ENCODE peak calls at places on chromosomes 16 and 17, in six cellular contexts. F, X, A, D, N and E are unnamed samples.
A peak's percentile ranks its signal among the peaks of the same experiment; 100 is the strongest.

GRCh38 chr17:34582901-34583245 is 3.5 kb downstream of the TMEM132E start:
- DNase-seq in F (no peak), X (no peak), A (no peak), D (no peak), N (no peak), E (no peak)

GRCh38 chr17:82871056-82871775 is 31.4 kb upstream of the ZNF750 start:
- DNase-seq in F (no peak), X (peak; percentile 89), A (no peak), D (no peak), N (no peak), E (no peak)

GRCh38 chr16:12159028-12159427 is 182.5 kb downstream of the SNX29 start:
- DNase-seq in F (no peak), X (no peak), A (no peak), D (no peak), N (no peak), E (no peak)

GRCh38 chr16:35552763-35553162 is 2093.4 kb downstream of the TP53TG3F start:
- DNase-seq in F (no peak), X (no peak), A (no peak), D (no peak), N (no peak), E (no peak)

GRCh38 chr17:61407211-61407911 is 7.7 kb downstream of the TBX2 start:
- DNase-seq in F (no peak), X (no peak), A (no peak), D (no peak), N (no peak), E (no peak)

GRCh38 chr17:68302066-68302564 is 10.8 kb downstream of the ARSG start:
- DNase-seq in F (no peak), X (no peak), A (no peak), D (no peak), N (no peak), E (no peak)

GRCh38 chr17:59423137-59423703 is 91.8 kb downstream of the YPEL2 start:
- DNase-seq in F (peak; percentile 61), X (no peak), A (no peak), D (no peak), N (no peak), E (no peak)

GRCh38 chr16:11629071-11630030 is 38.9 kb upstream of the SNN start:
- DNase-seq in F (no peak), X (peak; percentile 47), A (no peak), D (no peak), N (no peak), E (no peak)

GRCh38 chr16:79381552-79382042 is 218.9 kb downstream of the MAF start:
- DNase-seq in F (no peak), X (no peak), A (no peak), D (no peak), N (no peak), E (no peak)

GRCh38 chr16:56779956-56780355 is 50.0 kb downstream of the NUP93 start:
- DNase-seq in F (no peak), X (no peak), A (no peak), D (no peak), N (no peak), E (no peak)

GRCh38 chr17:31531336-31532160 is 140.1 kb downstream of the RAB11FIP4 start:
- DNase-seq in F (no peak), X (no peak), A (no peak), D (no peak), N (no peak), E (no peak)

GRCh38 chr17:82228842-82229685 is at the start of gene SLC16A3:
- DNase-seq in F (no peak), X (peak; percentile 84), A (peak; percentile 63), D (no peak), N (peak; percentile 69), E (peak; percentile 22)

GRCh38 chr16:75096730-75097129 is 19.9 kb downstream of the LDHD start:
- DNase-seq in F (no peak), X (no peak), A (no peak), D (no peak), N (no peak), E (no peak)

GRCh38 chr17:57115377-57115776 is 30.3 kb downstream of the AKAP1 start:
- DNase-seq in F (no peak), X (no peak), A (no peak), D (no peak), N (no peak), E (no peak)

GRCh38 chr17:39927928-39928867 is 666 bp downstream of the LRRC3C start:
- DNase-seq in F (no peak), X (peak; percentile 24), A (no peak), D (no peak), N (no peak), E (no peak)

GRCh38 chr17:77481476-77482374 is 341.0 kb downstream of the SEC14L1 start:
- DNase-seq in F (no peak), X (no peak), A (no peak), D (no peak), N (no peak), E (no peak)

GRCh38 chr16:814974-815373 is 14.4 kb upstream of the GNG13 start:
- DNase-seq in F (no peak), X (no peak), A (no peak), D (no peak), N (no peak), E (no peak)

GRCh38 chr17:45038771-45039634 is 12.4 kb downstream of the DCAKD start:
- DNase-seq in F (no peak), X (no peak), A (no peak), D (no peak), N (no peak), E (no peak)

GRCh38 chr17:41178341-41178740 is 320 bp upstream of the KRTAP4-2 start:
- DNase-seq in F (peak; percentile 27), X (peak; percentile 21), A (no peak), D (no peak), N (no peak), E (no peak)

GRCh38 chr17:58643147-58643546 is 48.7 kb downstream of the TEX14 start:
- DNase-seq in F (peak; percentile 39), X (no peak), A (no peak), D (no peak), N (no peak), E (no peak)

GRCh38 chr17:69269174-69269998 is 40.8 kb upstream of the ABCA10 start:
- DNase-seq in F (peak; percentile 24), X (no peak), A (no peak), D (no peak), N (no peak), E (no peak)

GRCh38 chr17:77316191-77316641 is 175.4 kb downstream of the SEC14L1 start:
- DNase-seq in F (no peak), X (no peak), A (no peak), D (no peak), N (no peak), E (no peak)

GRCh38 chr17:49576121-49576905 is 642 bp downstream of the NXPH3 start:
- DNase-seq in F (no peak), X (no peak), A (no peak), D (no peak), N (no peak), E (no peak)